ENCODE peak calls at places on chromosomes 5 and 9, in eight cellular contexts. One of them, this sample, is unnamed.

GRCh38 chr5:156505101-156505500 is 178.1 kb downstream of the SGCD start:
- DNase-seq in HCT116: no peak
- DNase-seq in mammary epithelial cell: no peak
- DNase-seq in right lobe of liver: no peak
- DNase-seq in Karpas-422: no peak
- DNase-seq in tibial nerve: no peak
- DNase-seq in adrenal gland: no peak
- DNase-seq in fibroblast of lung: no peak
- DNase-seq in this sample: no peak

GRCh38 chr9:126618200-126618589 is 4.5 kb downstream of the LMX1B start:
- DNase-seq in HCT116: no peak
- DNase-seq in mammary epithelial cell: peak; percentile 55
- DNase-seq in right lobe of liver: no peak
- DNase-seq in Karpas-422: no peak
- DNase-seq in tibial nerve: no peak
- DNase-seq in adrenal gland: no peak
- DNase-seq in fibroblast of lung: no peak
- DNase-seq in this sample: no peak

GRCh38 chr9:93223241-93224180 is 39.6 kb downstream of the WNK2 start:
- DNase-seq in HCT116: peak; percentile 56
- DNase-seq in mammary epithelial cell: peak; percentile 92
- DNase-seq in right lobe of liver: no peak
- DNase-seq in Karpas-422: no peak
- DNase-seq in tibial nerve: no peak
- DNase-seq in adrenal gland: peak; percentile 13
- DNase-seq in fibroblast of lung: peak; percentile 70
- DNase-seq in this sample: peak; percentile 82

GRCh38 chr5:148561712-148562365 is 92.5 kb downstream of the HTR4 start:
- DNase-seq in HCT116: no peak
- DNase-seq in mammary epithelial cell: no peak
- DNase-seq in right lobe of liver: no peak
- DNase-seq in Karpas-422: no peak
- DNase-seq in tibial nerve: no peak
- DNase-seq in adrenal gland: no peak
- DNase-seq in fibroblast of lung: peak; percentile 21
- DNase-seq in this sample: no peak

GRCh38 chr9:137240841-137241489 is at the start of gene TUBB4B:
- DNase-seq in HCT116: peak; percentile 100
- DNase-seq in mammary epithelial cell: peak; percentile 100
- DNase-seq in right lobe of liver: peak; percentile 99
- DNase-seq in Karpas-422: peak; percentile 100
- DNase-seq in tibial nerve: peak; percentile 99
- DNase-seq in adrenal gland: peak; percentile 100
- DNase-seq in fibroblast of lung: peak; percentile 100
- DNase-seq in this sample: peak; percentile 99

GRCh38 chr5:126233256-126233655 is 190.0 kb upstream of the GRAMD2B start:
- DNase-seq in HCT116: no peak
- DNase-seq in mammary epithelial cell: no peak
- DNase-seq in right lobe of liver: no peak
- DNase-seq in Karpas-422: no peak
- DNase-seq in tibial nerve: no peak
- DNase-seq in adrenal gland: no peak
- DNase-seq in fibroblast of lung: peak; percentile 6
- DNase-seq in this sample: no peak

GRCh38 chr9:4849364-4849763 is 56.6 kb downstream of the RCL1 start:
- DNase-seq in HCT116: no peak
- DNase-seq in mammary epithelial cell: no peak
- DNase-seq in right lobe of liver: peak; percentile 83
- DNase-seq in Karpas-422: no peak
- DNase-seq in tibial nerve: no peak
- DNase-seq in adrenal gland: no peak
- DNase-seq in fibroblast of lung: no peak
- DNase-seq in this sample: no peak

GRCh38 chr9:3032898-3033297 is 189.0 kb upstream of the PUM3 start:
- DNase-seq in HCT116: no peak
- DNase-seq in mammary epithelial cell: no peak
- DNase-seq in right lobe of liver: no peak
- DNase-seq in Karpas-422: no peak
- DNase-seq in tibial nerve: no peak
- DNase-seq in adrenal gland: no peak
- DNase-seq in fibroblast of lung: no peak
- DNase-seq in this sample: no peak

GRCh38 chr9:18237776-18238175 is 236.2 kb upstream of the ADAMTSL1 start:
- DNase-seq in HCT116: no peak
- DNase-seq in mammary epithelial cell: no peak
- DNase-seq in right lobe of liver: no peak
- DNase-seq in Karpas-422: peak; percentile 41
- DNase-seq in tibial nerve: no peak
- DNase-seq in adrenal gland: no peak
- DNase-seq in fibroblast of lung: no peak
- DNase-seq in this sample: no peak

GRCh38 chr9:34961574-34962480 is 3.7 kb downstream of the PHF24 start:
- DNase-seq in HCT116: no peak
- DNase-seq in mammary epithelial cell: peak; percentile 87
- DNase-seq in right lobe of liver: no peak
- DNase-seq in Karpas-422: no peak
- DNase-seq in tibial nerve: no peak
- DNase-seq in adrenal gland: no peak
- DNase-seq in fibroblast of lung: peak; percentile 16
- DNase-seq in this sample: no peak
- H3K27me3 ChIP-seq in HCT116: peaks cover 75% of the 10 kb centered on the region
- H3K27me3 ChIP-seq in mammary epithelial cell: peaks cover 5% of the 10 kb centered on the region
- H3K27me3 ChIP-seq in right lobe of liver: peaks cover 5% of the 10 kb centered on the region
- H3K27me3 ChIP-seq in Karpas-422: no peaks in the 10 kb centered on the region
- H3K27me3 ChIP-seq in tibial nerve: no peaks in the 10 kb centered on the region
- H3K27me3 ChIP-seq in adrenal gland: peaks cover 19% of the 10 kb centered on the region
- H3K27me3 ChIP-seq in fibroblast of lung: peaks cover 57% of the 10 kb centered on the region
- H3K27me3 ChIP-seq in this sample: peaks cover 26% of the 10 kb centered on the region

GRCh38 chr5:154486427-154486866 is 8.4 kb upstream of the HAND1 start:
- DNase-seq in HCT116: no peak
- DNase-seq in mammary epithelial cell: no peak
- DNase-seq in right lobe of liver: no peak
- DNase-seq in Karpas-422: no peak
- DNase-seq in tibial nerve: no peak
- DNase-seq in adrenal gland: no peak
- DNase-seq in fibroblast of lung: no peak
- DNase-seq in this sample: no peak

GRCh38 chr5:154485850-154486426 is 7.9 kb upstream of the HAND1 start:
- DNase-seq in HCT116: no peak
- DNase-seq in mammary epithelial cell: no peak
- DNase-seq in right lobe of liver: no peak
- DNase-seq in Karpas-422: no peak
- DNase-seq in tibial nerve: no peak
- DNase-seq in adrenal gland: no peak
- DNase-seq in fibroblast of lung: no peak
- DNase-seq in this sample: no peak

GRCh38 chr5:154485092-154485491 is 7.1 kb upstream of the HAND1 start:
- DNase-seq in HCT116: no peak
- DNase-seq in mammary epithelial cell: no peak
- DNase-seq in right lobe of liver: no peak
- DNase-seq in Karpas-422: no peak
- DNase-seq in tibial nerve: no peak
- DNase-seq in adrenal gland: no peak
- DNase-seq in fibroblast of lung: no peak
- DNase-seq in this sample: no peak

GRCh38 chr5:154484393-154484944 is 6.4 kb upstream of the HAND1 start:
- DNase-seq in HCT116: no peak
- DNase-seq in mammary epithelial cell: no peak
- DNase-seq in right lobe of liver: no peak
- DNase-seq in Karpas-422: no peak
- DNase-seq in tibial nerve: no peak
- DNase-seq in adrenal gland: no peak
- DNase-seq in fibroblast of lung: no peak
- DNase-seq in this sample: no peak

GRCh38 chr5:154487541-154487940 is 9.5 kb upstream of the HAND1 start:
- DNase-seq in HCT116: no peak
- DNase-seq in mammary epithelial cell: no peak
- DNase-seq in right lobe of liver: no peak
- DNase-seq in Karpas-422: no peak
- DNase-seq in tibial nerve: no peak
- DNase-seq in adrenal gland: no peak
- DNase-seq in fibroblast of lung: no peak
- DNase-seq in this sample: no peak
- H3K27me3 ChIP-seq in HCT116: peaks cover 53% of the 10 kb centered on the region
- H3K27me3 ChIP-seq in mammary epithelial cell: peaks cover 48% of the 10 kb centered on the region
- H3K27me3 ChIP-seq in right lobe of liver: peaks cover under 1% of the 10 kb centered on the region
- H3K27me3 ChIP-seq in Karpas-422: no peaks in the 10 kb centered on the region
- H3K27me3 ChIP-seq in tibial nerve: peaks cover 5% of the 10 kb centered on the region
- H3K27me3 ChIP-seq in adrenal gland: peaks cover 70% of the 10 kb centered on the region
- H3K27me3 ChIP-seq in fibroblast of lung: peaks cover 49% of the 10 kb centered on the region
- H3K27me3 ChIP-seq in this sample: peaks cover 48% of the 10 kb centered on the region

GRCh38 chr9:106880863-106881262 is 17.9 kb downstream of the ZNF462 start:
- DNase-seq in HCT116: no peak
- DNase-seq in mammary epithelial cell: peak; percentile 93
- DNase-seq in right lobe of liver: no peak
- DNase-seq in Karpas-422: no peak
- DNase-seq in tibial nerve: no peak
- DNase-seq in adrenal gland: peak; percentile 95
- DNase-seq in fibroblast of lung: peak; percentile 86
- DNase-seq in this sample: no peak

GRCh38 chr9:106880081-106880480 is 17.1 kb downstream of the ZNF462 start:
- DNase-seq in HCT116: no peak
- DNase-seq in mammary epithelial cell: peak; percentile 45
- DNase-seq in right lobe of liver: no peak
- DNase-seq in Karpas-422: no peak
- DNase-seq in tibial nerve: no peak
- DNase-seq in adrenal gland: no peak
- DNase-seq in fibroblast of lung: no peak
- DNase-seq in this sample: no peak

GRCh38 chr9:106878943-106879916 is 16.3 kb downstream of the ZNF462 start:
- DNase-seq in HCT116: no peak
- DNase-seq in mammary epithelial cell: peak; percentile 90
- DNase-seq in right lobe of liver: peak; percentile 55
- DNase-seq in Karpas-422: no peak
- DNase-seq in tibial nerve: peak; percentile 16
- DNase-seq in adrenal gland: peak; percentile 94
- DNase-seq in fibroblast of lung: peak; percentile 98
- DNase-seq in this sample: peak; percentile 67

GRCh38 chr9:106877345-106877744 is 14.4 kb downstream of the ZNF462 start:
- DNase-seq in HCT116: no peak
- DNase-seq in mammary epithelial cell: no peak
- DNase-seq in right lobe of liver: no peak
- DNase-seq in Karpas-422: no peak
- DNase-seq in tibial nerve: no peak
- DNase-seq in adrenal gland: no peak
- DNase-seq in fibroblast of lung: no peak
- DNase-seq in this sample: no peak

GRCh38 chr9:106878081-106878837 is 15.3 kb downstream of the ZNF462 start:
- DNase-seq in HCT116: no peak
- DNase-seq in mammary epithelial cell: no peak
- DNase-seq in right lobe of liver: no peak
- DNase-seq in Karpas-422: no peak
- DNase-seq in tibial nerve: no peak
- DNase-seq in adrenal gland: no peak
- DNase-seq in fibroblast of lung: no peak
- DNase-seq in this sample: no peak
- H3K27me3 ChIP-seq in HCT116: no peaks in the 10 kb centered on the region
- H3K27me3 ChIP-seq in mammary epithelial cell: no peaks in the 10 kb centered on the region
- H3K27me3 ChIP-seq in right lobe of liver: no peaks in the 10 kb centered on the region
- H3K27me3 ChIP-seq in Karpas-422: no peaks in the 10 kb centered on the region
- H3K27me3 ChIP-seq in tibial nerve: no peaks in the 10 kb centered on the region
- H3K27me3 ChIP-seq in adrenal gland: no peaks in the 10 kb centered on the region
- H3K27me3 ChIP-seq in fibroblast of lung: no peaks in the 10 kb centered on the region
- H3K27me3 ChIP-seq in this sample: no peaks in the 10 kb centered on the region

GRCh38 chr9:127758843-127759242 is 19.6 kb downstream of the SH2D3C start:
- DNase-seq in HCT116: no peak
- DNase-seq in mammary epithelial cell: no peak
- DNase-seq in right lobe of liver: no peak
- DNase-seq in Karpas-422: no peak
- DNase-seq in tibial nerve: no peak
- DNase-seq in adrenal gland: no peak
- DNase-seq in fibroblast of lung: no peak
- DNase-seq in this sample: no peak
- H3K27me3 ChIP-seq in HCT116: no peaks in the 10 kb centered on the region
- H3K27me3 ChIP-seq in mammary epithelial cell: peaks cover 17% of the 10 kb centered on the region
- H3K27me3 ChIP-seq in right lobe of liver: no peaks in the 10 kb centered on the region
- H3K27me3 ChIP-seq in Karpas-422: no peaks in the 10 kb centered on the region
- H3K27me3 ChIP-seq in tibial nerve: no peaks in the 10 kb centered on the region
- H3K27me3 ChIP-seq in adrenal gland: peaks cover 28% of the 10 kb centered on the region
- H3K27me3 ChIP-seq in fibroblast of lung: peaks cover 24% of the 10 kb centered on the region
- H3K27me3 ChIP-seq in this sample: peaks cover 18% of the 10 kb centered on the region

GRCh38 chr9:134887686-134888602 is 7.3 kb downstream of the FCN2 start:
- DNase-seq in HCT116: no peak
- DNase-seq in mammary epithelial cell: no peak
- DNase-seq in right lobe of liver: no peak
- DNase-seq in Karpas-422: no peak
- DNase-seq in tibial nerve: no peak
- DNase-seq in adrenal gland: no peak
- DNase-seq in fibroblast of lung: no peak
- DNase-seq in this sample: no peak

GRCh38 chr9:134889386-134890214 is 9.0 kb downstream of the FCN2 start:
- DNase-seq in HCT116: no peak
- DNase-seq in mammary epithelial cell: no peak
- DNase-seq in right lobe of liver: peak; percentile 46
- DNase-seq in Karpas-422: no peak
- DNase-seq in tibial nerve: no peak
- DNase-seq in adrenal gland: no peak
- DNase-seq in fibroblast of lung: no peak
- DNase-seq in this sample: no peak

GRCh38 chr9:134886413-134886913 is 5.9 kb downstream of the FCN2 start:
- DNase-seq in HCT116: no peak
- DNase-seq in mammary epithelial cell: no peak
- DNase-seq in right lobe of liver: no peak
- DNase-seq in Karpas-422: no peak
- DNase-seq in tibial nerve: no peak
- DNase-seq in adrenal gland: no peak
- DNase-seq in fibroblast of lung: no peak
- DNase-seq in this sample: no peak

GRCh38 chr9:134887219-134887618 is 6.6 kb downstream of the FCN2 start:
- DNase-seq in HCT116: no peak
- DNase-seq in mammary epithelial cell: no peak
- DNase-seq in right lobe of liver: no peak
- DNase-seq in Karpas-422: no peak
- DNase-seq in tibial nerve: no peak
- DNase-seq in adrenal gland: no peak
- DNase-seq in fibroblast of lung: no peak
- DNase-seq in this sample: no peak

DNA sequence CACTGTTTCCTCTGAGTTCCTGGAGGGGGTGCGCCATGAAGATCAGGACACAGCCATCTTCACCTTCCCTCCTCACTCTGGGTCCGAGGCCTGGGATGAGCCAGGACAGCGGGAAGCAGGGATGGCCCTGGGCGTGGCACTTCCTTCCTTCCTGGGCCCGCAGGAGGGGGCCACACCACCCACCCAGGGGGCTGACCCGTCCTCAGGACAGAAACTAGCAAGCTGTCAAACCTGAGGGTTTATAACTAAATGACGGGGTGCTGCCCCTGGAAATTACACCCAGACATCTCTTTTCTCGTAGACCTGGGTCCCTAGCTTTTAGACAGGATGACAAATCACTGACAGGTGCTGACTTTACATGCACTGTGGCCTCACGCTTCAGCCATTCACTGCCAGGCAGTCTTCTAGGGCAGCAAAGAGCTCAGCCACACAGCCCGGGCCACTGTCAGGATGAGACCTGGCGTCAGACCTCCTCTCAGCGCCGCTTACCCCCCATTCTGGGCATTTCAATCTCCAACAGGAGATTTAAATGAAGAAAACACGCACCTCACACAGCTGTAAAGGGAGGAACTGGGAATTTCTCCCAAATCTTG is 8.1 kb downstream of the FCN2 start:
- DNase-seq in HCT116: no peak
- DNase-seq in mammary epithelial cell: no peak
- DNase-seq in right lobe of liver: no peak
- DNase-seq in Karpas-422: no peak
- DNase-seq in tibial nerve: no peak
- DNase-seq in adrenal gland: no peak
- DNase-seq in fibroblast of lung: no peak
- DNase-seq in this sample: no peak
- H3K27me3 ChIP-seq in HCT116: no peaks in the 10 kb centered on the region
- H3K27me3 ChIP-seq in mammary epithelial cell: no peaks in the 10 kb centered on the region
- H3K27me3 ChIP-seq in right lobe of liver: no peaks in the 10 kb centered on the region
- H3K27me3 ChIP-seq in Karpas-422: no peaks in the 10 kb centered on the region
- H3K27me3 ChIP-seq in tibial nerve: no peaks in the 10 kb centered on the region
- H3K27me3 ChIP-seq in adrenal gland: no peaks in the 10 kb centered on the region
- H3K27me3 ChIP-seq in fibroblast of lung: no peaks in the 10 kb centered on the region
- H3K27me3 ChIP-seq in this sample: no peaks in the 10 kb centered on the region